ENCODE peak calls at places on chromosomes 3 and 15, in ten cellular contexts. D is right lobe of liver; A is fibroblast of lung; F is heart left ventricle; Q is CD4-positive, alpha-beta T cell; B is A673; J is ovary; Y is tibial nerve; R is body of pancreas; X is lower lobe of right lung. P is an unnamed sample.
A peak's percentile ranks its signal among the peaks of the same experiment; 100 is the strongest.

GRCh38 chr15:83446904-83447708 is at the start of gene SH3GL3:
- DNase-seq in B (peak; percentile 93), R (peak; percentile 86), F (peak; percentile 86), A (peak; percentile 87), J (peak; percentile 63), Q (peak; percentile 14), D (peak; percentile 65), X (peak; percentile 90), Y (peak; percentile 38), P (peak; percentile 15)

GRCh38 chr3:33909547-33909946 is 111.1 kb downstream of the PDCD6IP start:
- DNase-seq in R (no peak), F (no peak), J (no peak), X (no peak), D (no peak), Y (no peak), B (no peak), Q (no peak), A (no peak), P (no peak)

GRCh38 chr3:32282578-32282977 is 44.1 kb downstream of the CMTM8 start:
- DNase-seq in R (no peak), B (no peak), Q (no peak), F (no peak), D (no peak), A (no peak), X (no peak), J (no peak), Y (no peak), P (no peak)

GRCh38 chr3:149646181-149646766 is 11.6 kb downstream of the WWTR1 start:
- DNase-seq in D (no peak), B (no peak), X (no peak), A (peak; percentile 79), F (no peak), J (no peak), Y (no peak), Q (no peak), R (no peak), P (no peak)

GRCh38 chr3:118126751-118127150 is 907.9 kb downstream of the IGSF11 start:
- DNase-seq in Y (no peak), J (no peak), X (no peak), A (no peak), R (no peak), B (no peak), Q (no peak), F (no peak), D (no peak), P (no peak)

GRCh38 chr3:172307143-172307560 is 141.1 kb downstream of the GHSR start:
- DNase-seq in F (no peak), J (no peak), Q (no peak), D (no peak), A (peak; percentile 75), X (no peak), R (no peak), Y (no peak), B (no peak), P (no peak)

GRCh38 chr3:127953092-127953491 is 38.1 kb downstream of the KBTBD12 start:
- DNase-seq in X (no peak), Q (no peak), J (no peak), A (peak; percentile 42), Y (no peak), R (no peak), B (no peak), F (no peak), D (no peak), P (no peak)

GRCh38 chr3:11452988-11453847 is 181.0 kb downstream of the ATG7 start:
- DNase-seq in A (peak; percentile 93), R (no peak), J (no peak), Y (no peak), F (no peak), Q (no peak), X (no peak), B (peak; percentile 92), D (no peak), P (no peak)

GRCh38 chr15:29842290-29842689 is 20.0 kb upstream of the TJP1 start:
- DNase-seq in J (no peak), F (no peak), Q (no peak), D (no peak), B (no peak), R (no peak), Y (no peak), X (no peak), A (no peak), P (no peak)

GRCh38 chr15:29849218-29849617 is 26.9 kb upstream of the TJP1 start:
- DNase-seq in B (peak; percentile 10), Y (no peak), D (no peak), A (peak; percentile 26), J (no peak), Q (no peak), X (no peak), F (no peak), R (no peak), P (no peak)

GRCh38 chr15:29840928-29841327 is 18.7 kb upstream of the TJP1 start:
- DNase-seq in Y (no peak), Q (no peak), D (no peak), X (no peak), J (no peak), B (no peak), R (no peak), A (peak; percentile 25), F (no peak), P (no peak)

GRCh38 chr15:29840054-29840453 is 17.8 kb upstream of the TJP1 start:
- DNase-seq in Y (no peak), F (no peak), R (no peak), A (no peak), X (no peak), D (no peak), B (no peak), Q (no peak), J (no peak), P (no peak)

DNA sequence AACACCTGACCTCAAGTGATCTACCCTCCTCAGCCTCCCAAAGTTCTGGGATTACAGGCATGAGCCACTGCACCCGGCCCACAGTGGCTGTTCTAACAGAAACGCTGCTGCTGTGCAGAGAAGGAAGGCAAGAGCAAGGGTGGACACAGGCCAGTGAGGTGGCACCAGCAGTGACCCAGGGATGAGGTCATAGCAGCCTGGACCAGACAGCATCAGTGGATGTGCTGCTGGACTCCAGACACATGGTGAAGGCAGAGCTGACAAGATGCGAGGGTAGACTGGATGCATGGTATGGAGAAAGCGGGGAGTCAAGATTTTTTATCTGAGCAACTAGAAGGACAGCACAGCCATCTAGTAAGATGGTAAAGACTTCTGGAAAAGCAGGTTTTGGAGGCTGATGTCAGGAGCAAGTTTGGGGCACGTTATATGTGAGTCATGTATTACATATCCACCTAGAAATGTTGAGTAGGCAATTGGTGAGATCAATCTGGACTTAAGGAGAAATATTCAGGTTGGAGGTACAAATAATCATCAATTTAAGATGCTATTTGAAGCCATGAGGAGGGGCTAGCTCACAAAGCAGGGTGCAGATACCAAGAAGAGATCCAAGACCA is 22.1 kb upstream of the TJP1 start:
- DNase-seq in F (no peak), Y (no peak), Q (no peak), B (no peak), A (peak; percentile 75), D (no peak), J (no peak), X (no peak), R (no peak), P (no peak)
- H3K9me3 ChIP-seq in F (no peaks in the 10 kb centered on the region), Y (no peaks in the 10 kb centered on the region), Q (peaks cover 5% of the 10 kb centered on the region), B (no peaks in the 10 kb centered on the region), A (no peaks in the 10 kb centered on the region), D (no peaks in the 10 kb centered on the region), J (no peaks in the 10 kb centered on the region), X (no peaks in the 10 kb centered on the region), R (no peaks in the 10 kb centered on the region), P (no peaks in the 10 kb centered on the region)

DNA sequence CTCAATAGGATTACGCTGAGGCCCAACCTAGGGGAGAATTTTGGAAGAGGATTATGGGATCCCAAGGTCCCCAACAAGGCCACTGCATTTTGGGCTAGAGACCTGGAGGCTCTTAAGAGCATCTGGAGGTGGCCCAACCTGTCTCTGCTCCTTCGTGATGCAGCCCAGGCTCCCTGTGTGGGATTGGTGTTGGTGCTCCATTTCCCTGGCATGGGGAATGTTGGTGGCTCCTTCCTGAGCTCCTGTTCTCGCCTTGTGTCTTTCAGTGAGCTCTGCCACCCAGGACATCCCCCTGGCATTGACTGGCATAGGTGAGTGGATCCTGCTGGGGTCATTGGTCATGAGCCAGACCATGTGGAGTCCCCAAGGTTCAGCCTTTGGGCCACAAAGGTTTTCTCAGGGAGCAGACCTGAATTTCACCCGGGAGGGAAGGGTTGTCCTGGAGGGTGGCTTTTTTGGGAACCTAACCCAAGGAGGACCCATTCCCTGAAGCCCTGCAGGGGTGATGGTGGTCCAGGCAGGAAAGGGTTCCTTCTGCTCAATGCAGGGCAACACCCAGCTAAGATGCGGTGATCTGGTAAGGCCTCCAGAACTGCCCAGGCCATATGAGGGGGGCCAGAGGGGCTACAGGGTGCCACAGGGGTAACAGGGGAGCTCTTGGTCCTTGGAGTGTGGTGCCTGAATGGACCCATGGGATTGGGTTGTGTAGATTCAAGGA is 202.5 kb downstream of the UBE3A start:
- DNase-seq in F (peak; percentile 29), Y (no peak), Q (no peak), R (no peak), B (no peak), D (no peak), X (peak; percentile 6), J (no peak), A (no peak), P (no peak)
- H3K9me3 ChIP-seq in F (no peaks in the 10 kb centered on the region), Y (no peaks in the 10 kb centered on the region), Q (no peaks in the 10 kb centered on the region), R (no peaks in the 10 kb centered on the region), B (peaks cover 40% of the 10 kb centered on the region), D (no peaks in the 10 kb centered on the region), X (no peaks in the 10 kb centered on the region), J (no peaks in the 10 kb centered on the region), A (no peaks in the 10 kb centered on the region), P (no peaks in the 10 kb centered on the region)

GRCh38 chr15:46170326-46170725 is 535.5 kb downstream of the SQOR start:
- DNase-seq in A (no peak), B (no peak), D (no peak), Q (no peak), J (no peak), Y (no peak), F (no peak), R (no peak), X (no peak), P (no peak)

DNA sequence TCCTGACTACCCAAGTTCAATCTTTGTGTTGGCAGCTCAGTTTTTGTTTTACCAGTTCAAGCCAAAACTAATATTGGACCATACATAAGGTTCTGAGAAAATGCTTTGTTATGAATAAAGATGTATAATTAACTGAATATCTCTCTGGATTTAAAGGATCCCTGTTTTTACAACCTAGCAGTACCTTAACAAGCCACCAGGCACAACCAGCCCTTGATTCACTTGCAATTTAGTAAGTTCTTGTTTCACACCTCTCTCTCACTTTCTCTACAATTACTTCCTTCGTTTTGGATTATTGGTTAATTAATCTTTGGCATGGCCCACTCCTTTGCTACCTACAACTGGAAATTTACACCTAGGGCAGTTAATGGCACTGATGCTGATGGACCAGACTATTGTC is 531.9 kb downstream of the SQOR start:
- DNase-seq in A (no peak), J (no peak), X (no peak), D (no peak), F (no peak), Q (no peak), R (no peak), B (no peak), Y (no peak), P (no peak)
- H3K9me3 ChIP-seq in A (no peaks in the 10 kb centered on the region), J (no peaks in the 10 kb centered on the region), X (peaks cover 12% of the 10 kb centered on the region), D (no peaks in the 10 kb centered on the region), F (no peaks in the 10 kb centered on the region), Q (peaks cover 16% of the 10 kb centered on the region), R (no peaks in the 10 kb centered on the region), B (no peaks in the 10 kb centered on the region), Y (no peaks in the 10 kb centered on the region), P (peaks cover 4% of the 10 kb centered on the region)

GRCh38 chr15:95450413-95450812 is 880.1 kb upstream of the NR2F2 start:
- DNase-seq in R (no peak), A (no peak), Y (no peak), B (no peak), F (no peak), J (no peak), Q (no peak), X (no peak), D (no peak), P (no peak)

GRCh38 chr15:95449229-95449628 is 881.3 kb upstream of the NR2F2 start:
- DNase-seq in X (no peak), A (no peak), F (no peak), R (no peak), J (no peak), D (no peak), Q (no peak), B (peak; percentile 14), Y (no peak), P (no peak)

GRCh38 chr15:95446854-95447253 is 883.6 kb upstream of the NR2F2 start:
- DNase-seq in D (no peak), J (no peak), A (no peak), R (no peak), Q (no peak), X (no peak), Y (no peak), B (peak; percentile 53), F (no peak), P (no peak)

GRCh38 chr15:95447486-95447885 is 883.0 kb upstream of the NR2F2 start:
- DNase-seq in R (no peak), A (no peak), F (no peak), J (no peak), Y (no peak), Q (no peak), X (no peak), B (no peak), D (no peak), P (no peak)

GRCh38 chr15:95448531-95449210 is 881.8 kb upstream of the NR2F2 start:
- DNase-seq in Y (no peak), Q (no peak), D (no peak), J (no peak), F (no peak), R (no peak), A (peak; percentile 46), X (no peak), B (no peak), P (no peak)
- H3K9me3 ChIP-seq in Y (no peaks in the 10 kb centered on the region), Q (no peaks in the 10 kb centered on the region), D (no peaks in the 10 kb centered on the region), J (no peaks in the 10 kb centered on the region), F (no peaks in the 10 kb centered on the region), R (no peaks in the 10 kb centered on the region), A (no peaks in the 10 kb centered on the region), X (no peaks in the 10 kb centered on the region), B (no peaks in the 10 kb centered on the region), P (no peaks in the 10 kb centered on the region)